ENCODE peak calls at places on chromosomes 5 and 9, in four cellular contexts. Q is iris pigment epithelial cell; S is activated T-helper 1 cell treated with Interleukin-2 at 50 U/mL for 16 hours; V is activated naive CD4-positive, alpha-beta T cell treated with anti-CD3 and anti-CD28 coated beads, Interleukin-2, amount 50 U/mL, for 72 hours. T is an unnamed sample.

GRCh38 chr5:132019857-132020555 is 8.5 kb upstream of the ACSL6 start:
- DNase-seq in Q (no peak), S (peak), V (peak), T (no peak)

GRCh38 chr9:37451628-37452027 is 13.6 kb downstream of the ZBTB5 start:
- DNase-seq in Q (no peak), S (no peak), V (no peak), T (no peak)

GRCh38 chr9:17401858-17402257 is 177.0 kb upstream of the SH3GL2 start:
- DNase-seq in Q (peak), S (no peak), V (no peak), T (no peak)

GRCh38 chr9:128886211-128886826 is 4.4 kb downstream of the LRRC8A start:
- DNase-seq in Q (no peak), S (no peak), V (no peak), T (no peak)

GRCh38 chr5:56429110-56429561 is 196.0 kb upstream of the ANKRD55 start:
- DNase-seq in Q (peak), S (no peak), V (no peak), T (no peak)

GRCh38 chr5:171166766-171167165 is 142.3 kb upstream of the TLX3 start:
- DNase-seq in Q (no peak), S (no peak), V (no peak), T (no peak)

GRCh38 chr5:44536650-44537260 is 147.5 kb upstream of the FGF10 start:
- DNase-seq in Q (peak), S (no peak), V (peak), T (peak)

GRCh38 chr5:145931718-145932117 is 4.7 kb upstream of the SH3RF2 start:
- DNase-seq in Q (peak), S (no peak), V (no peak), T (no peak)

GRCh38 chr5:111697215-111697614 is 59.8 kb downstream of the NREP start:
- DNase-seq in Q (peak), S (no peak), V (no peak), T (no peak)

GRCh38 chr5:159100022-159100927 is 559 bp upstream of the EBF1 start:
- DNase-seq in Q (peak), S (peak), V (peak), T (peak)

GRCh38 chr9:135819905-135820304 is 87.4 kb downstream of the CAMSAP1 start:
- DNase-seq in Q (no peak), S (no peak), V (no peak), T (no peak)

GRCh38 chr5:173290477-173291131 is 37.6 kb downstream of the STC2 start:
- DNase-seq in Q (no peak), S (no peak), V (no peak), T (no peak)

GRCh38 chr9:73609381-73609780 is 457.7 kb downstream of the ANXA1 start:
- DNase-seq in Q (no peak), S (no peak), V (no peak), T (no peak)

GRCh38 chr5:180173875-180174586 is 35.0 kb downstream of the RASGEF1C start:
- DNase-seq in Q (peak), S (no peak), V (no peak), T (no peak)

GRCh38 chr5:16866795-16867584 is 69.1 kb downstream of the MYO10 start:
- DNase-seq in Q (no peak), S (no peak), V (no peak), T (peak)

GRCh38 chr9:89929721-89930480 is 325.1 kb downstream of the GADD45G start:
- DNase-seq in Q (no peak), S (no peak), V (no peak), T (no peak)

GRCh38 chr5:151051066-151051930 is 29.5 kb downstream of the TNIP1 start:
- DNase-seq in Q (peak), S (peak), V (peak), T (peak)

GRCh38 chr9:21160178-21160577 is 6.3 kb downstream of the IFNA21 start:
- DNase-seq in Q (peak), S (no peak), V (no peak), T (no peak)

GRCh38 chr5:166505086-166505485 is 1786.4 kb upstream of the WWC1 start:
- DNase-seq in Q (no peak), S (no peak), V (no peak), T (no peak)

GRCh38 chr5:10746711-10747110 is 14.3 kb downstream of the DAP start:
- DNase-seq in Q (no peak), S (no peak), V (no peak), T (no peak)